ENCODE peak calls at places on chromosomes 16 and 17, in five cellular contexts. Q, Y, U, D and F are unnamed samples.
A peak's percentile ranks its signal among the peaks of the same experiment; 100 is the strongest.

GRCh38 chr17:43584666-43585102 is 38.5 kb upstream of the ETV4 start:
- DNase-seq in U (no peak), D (no peak), Q (no peak), Y (no peak), F (no peak)

GRCh38 chr17:18159551-18160120 is 24.0 kb upstream of the ALKBH5 start:
- DNase-seq in Y (no peak), D (no peak), Q (no peak), U (no peak), F (no peak)

GRCh38 chr17:72249441-72249840 is 128.6 kb downstream of the SOX9 start:
- DNase-seq in Y (no peak), Q (peak; percentile 65), U (no peak), D (no peak), F (no peak)

GRCh38 chr16:88597856-88598491 is 27.8 kb downstream of the ZC3H18 start:
- DNase-seq in U (no peak), Q (no peak), D (no peak), Y (no peak), F (no peak)

GRCh38 chr17:67050476-67051154 is 6.3 kb downstream of the CACNG1 start:
- DNase-seq in Y (no peak), U (no peak), D (no peak), Q (no peak), F (no peak)

GRCh38 chr17:7711356-7711755 is 6.2 kb upstream of the DNAH2 start:
- DNase-seq in Q (no peak), Y (no peak), U (no peak), D (no peak), F (no peak)

GRCh38 chr17:39098474-39099090 is 52.9 kb downstream of the PLXDC1 start:
- DNase-seq in Q (no peak), U (no peak), D (no peak), Y (no peak), F (no peak)

GRCh38 chr16:1333149-1333812 is at the start of gene BAIAP3:
- DNase-seq in U (no peak), Q (peak; percentile 59), D (peak; percentile 36), Y (no peak), F (peak; percentile 78)

GRCh38 chr16:56841233-56841632 is 23.8 kb upstream of the SLC12A3 start:
- DNase-seq in U (no peak), Y (no peak), D (no peak), Q (no peak), F (peak; percentile 41)